ENCODE peak calls at places on chromosomes 1 and 21, in five cellular contexts. J, L, I, X and O are unnamed samples.

GRCh38 chr1:221829327-221830011 is 87.6 kb upstream of the DUSP10 start:
- DNase-seq in J (peak; percentile 93), I (peak; percentile 97), X (peak; percentile 79), L (no peak), O (peak; percentile 78)

GRCh38 chr1:85278853-85279314 is 2.5 kb upstream of the BCL10 start:
- DNase-seq in J (peak; percentile 93), I (peak; percentile 95), L (no peak), X (peak; percentile 62), O (peak; percentile 92)

GRCh38 chr1:19009882-19010321 is 53.4 kb upstream of the IFFO2 start:
- DNase-seq in I (peak; percentile 88), X (peak; percentile 69), L (peak; percentile 91), J (peak; percentile 37), O (peak; percentile 72)

GRCh38 chr1:151799179-151800022 is 5.8 kb downstream of the LINGO4 start:
- DNase-seq in X (no peak), L (no peak), I (no peak), J (no peak), O (no peak)

GRCh38 chr1:185996211-185996610 is 262.0 kb downstream of the HMCN1 start:
- DNase-seq in J (peak; percentile 47), L (no peak), I (peak; percentile 92), X (peak; percentile 36), O (no peak)

GRCh38 chr21:31354604-31355443 is 10.8 kb upstream of the TIAM1 start:
- DNase-seq in J (no peak), I (peak; percentile 95), X (peak; percentile 93), L (no peak), O (peak; percentile 29)

GRCh38 chr1:218743861-218744505 is 398.8 kb downstream of the TGFB2 start:
- DNase-seq in J (no peak), L (no peak), X (no peak), I (no peak), O (no peak)

GRCh38 chr1:12128120-12128519 is 38.7 kb upstream of the TNFRSF1B start:
- DNase-seq in I (no peak), L (no peak), J (no peak), X (no peak), O (no peak)

GRCh38 chr1:107897428-107898339 is 67.3 kb downstream of the VAV3 start:
- DNase-seq in I (no peak), L (no peak), J (peak; percentile 20), X (no peak), O (no peak)

GRCh38 chr1:116820362-116820761 is 66.1 kb downstream of the CD2 start:
- DNase-seq in X (peak; percentile 99), L (no peak), J (no peak), I (peak; percentile 97), O (no peak)

GRCh38 chr1:200053639-200054038 is 26.1 kb downstream of the NR5A2 start:
- DNase-seq in X (no peak), I (no peak), J (no peak), L (no peak), O (no peak)

GRCh38 chr1:211642870-211643269 is 32.6 kb downstream of the NEK2 start:
- DNase-seq in L (no peak), J (no peak), X (no peak), I (no peak), O (no peak)

GRCh38 chr21:42556476-42556875 is 42.8 kb downstream of the SLC37A1 start:
- DNase-seq in I (no peak), L (no peak), J (no peak), X (no peak), O (no peak)

GRCh38 chr1:214698589-214698988 is 95.6 kb downstream of the CENPF start:
- DNase-seq in I (no peak), X (no peak), L (no peak), J (no peak), O (no peak)

GRCh38 chr1:8021676-8022266 is 4.3 kb downstream of the ERRFI1 start:
- DNase-seq in I (peak; percentile 35), L (no peak), J (no peak), X (no peak), O (no peak)

GRCh38 chr1:87766737-87767136 is 438.1 kb downstream of the LMO4 start:
- DNase-seq in J (no peak), L (no peak), X (no peak), I (peak; percentile 68), O (no peak)

GRCh38 chr1:223759273-223759672 is 46.9 kb downstream of the CAPN2 start:
- DNase-seq in J (no peak), I (no peak), L (no peak), X (no peak), O (no peak)

GRCh38 chr1:99445486-99445885 is 181.2 kb downstream of the PLPPR4 start:
- DNase-seq in I (peak; percentile 60), J (peak; percentile 79), X (no peak), L (no peak), O (peak; percentile 47)

GRCh38 chr21:37463083-37463780 is 96.7 kb downstream of the DYRK1A start:
- DNase-seq in X (peak; percentile 44), I (peak; percentile 70), J (peak; percentile 71), L (peak; percentile 32), O (peak; percentile 21)

GRCh38 chr1:157574836-157575235 is 22.5 kb upstream of the FCRL5 start:
- DNase-seq in I (no peak), X (no peak), J (no peak), L (no peak), O (no peak)

GRCh38 chr1:67607699-67608098 is 77.3 kb upstream of the GADD45A start:
- DNase-seq in I (no peak), J (no peak), X (no peak), L (no peak), O (no peak)

GRCh38 chr21:42862774-42863503 is 16.4 kb downstream of the WDR4 start:
- DNase-seq in J (no peak), L (no peak), I (no peak), X (no peak), O (no peak)

GRCh38 chr1:27574871-27575831 is 28.8 kb downstream of the AHDC1 start:
- DNase-seq in I (peak; percentile 86), X (peak; percentile 44), L (no peak), J (peak; percentile 74), O (no peak)
- TF ChIP-seq CTCF in I (no peak), X (peak; percentile 37), L (peak; percentile 50), J (peak; percentile 62), O (peak; percentile 44)

GRCh38 chr1:17213433-17214148 is 8.7 kb downstream of the PADI1 start:
- DNase-seq in X (no peak), L (no peak), J (no peak), I (no peak), O (no peak)
- H3K4me3 ChIP-seq in X (no peak overlapping the region), L (no peak overlapping the region), J (no peak overlapping the region), I (no peak overlapping the region), O (no peak overlapping the region)

GRCh38 chr1:177185209-177185608 is 14.5 kb downstream of the BRINP2 start:
- DNase-seq in I (peak; percentile 41), J (no peak), L (no peak), X (no peak), O (no peak)
- TF ChIP-seq CTCF in I (peak; percentile 67), J (peak; percentile 12), L (no peak), X (peak; percentile 59), O (peak; percentile 46)

GRCh38 chr1:231605389-231606100 is 21.0 kb upstream of the DISC1 start:
- DNase-seq in L (no peak), I (no peak), J (no peak), X (no peak), O (no peak)

GRCh38 chr1:231601775-231602674 is 24.6 kb upstream of the DISC1 start:
- DNase-seq in I (peak; percentile 24), L (no peak), J (peak; percentile 66), X (no peak), O (no peak)

GRCh38 chr1:231602675-231602984 is 24.0 kb upstream of the DISC1 start:
- DNase-seq in I (no peak), X (no peak), J (no peak), L (no peak), O (no peak)

GRCh38 chr1:231603598-231604275 is 22.9 kb upstream of the DISC1 start:
- DNase-seq in L (peak; percentile 69), J (peak; percentile 74), X (peak; percentile 26), I (peak; percentile 71), O (no peak)

GRCh38 chr1:231604276-231604621 is 22.3 kb upstream of the DISC1 start:
- DNase-seq in X (no peak), I (no peak), J (no peak), L (no peak), O (no peak)
- H3K4me3 ChIP-seq in X (no peak overlapping the region), I (no peak overlapping the region), J (no peak overlapping the region), L (no peak overlapping the region), O (no peak overlapping the region)

DNA sequence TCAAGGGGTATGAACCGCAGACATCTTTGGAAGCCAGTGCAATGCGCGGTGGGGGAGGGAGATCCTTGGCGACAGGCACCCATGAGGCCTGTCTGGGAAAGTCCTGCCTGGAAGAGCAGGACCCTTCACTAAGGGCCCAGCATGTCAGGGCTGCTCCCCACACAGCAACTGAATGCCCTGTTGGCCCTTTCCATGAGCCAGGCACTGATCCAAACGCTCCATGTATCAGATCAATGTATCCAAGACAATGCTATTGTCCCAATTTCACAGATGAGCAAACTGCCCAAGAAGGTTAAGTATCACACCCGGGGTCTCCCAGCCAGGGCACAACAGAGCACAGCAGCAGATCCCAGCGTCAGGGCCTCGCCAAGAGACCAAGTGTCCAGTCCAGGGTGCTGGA is 328.1 kb downstream of the NPHP4 start:
- DNase-seq in L (no peak), I (no peak), X (no peak), J (no peak), O (no peak)
- TF ChIP-seq CTCF in L (no peak), I (no peak), X (no peak), J (no peak), O (no peak)

DNA sequence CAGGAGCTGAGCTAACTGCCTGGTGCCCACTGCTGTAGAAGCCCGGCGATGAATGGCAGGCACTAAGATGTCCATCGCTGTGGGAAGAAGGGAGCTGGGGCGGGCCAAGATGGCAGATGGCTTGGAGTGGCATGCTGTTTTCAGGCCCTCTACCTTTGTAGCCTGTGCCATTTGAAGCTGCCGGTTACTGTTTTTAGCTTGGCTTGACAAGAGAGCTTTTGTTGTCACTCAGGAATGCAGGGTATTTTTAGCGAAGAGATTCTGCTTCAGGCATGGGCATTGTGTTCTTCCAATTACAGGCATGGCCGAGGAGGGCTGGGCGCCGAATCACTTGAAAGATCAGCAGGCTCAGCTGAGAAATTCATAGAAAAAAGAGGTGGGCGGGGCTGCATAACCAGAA is 348.7 kb downstream of the RPS6KC1 start:
- DNase-seq in I (no peak), X (no peak), L (peak; percentile 76), J (no peak), O (no peak)
- H3K4me3 ChIP-seq in I (no peak overlapping the region), X (no peak overlapping the region), L (no peak overlapping the region), J (no peak overlapping the region), O (no peak overlapping the region)

DNA sequence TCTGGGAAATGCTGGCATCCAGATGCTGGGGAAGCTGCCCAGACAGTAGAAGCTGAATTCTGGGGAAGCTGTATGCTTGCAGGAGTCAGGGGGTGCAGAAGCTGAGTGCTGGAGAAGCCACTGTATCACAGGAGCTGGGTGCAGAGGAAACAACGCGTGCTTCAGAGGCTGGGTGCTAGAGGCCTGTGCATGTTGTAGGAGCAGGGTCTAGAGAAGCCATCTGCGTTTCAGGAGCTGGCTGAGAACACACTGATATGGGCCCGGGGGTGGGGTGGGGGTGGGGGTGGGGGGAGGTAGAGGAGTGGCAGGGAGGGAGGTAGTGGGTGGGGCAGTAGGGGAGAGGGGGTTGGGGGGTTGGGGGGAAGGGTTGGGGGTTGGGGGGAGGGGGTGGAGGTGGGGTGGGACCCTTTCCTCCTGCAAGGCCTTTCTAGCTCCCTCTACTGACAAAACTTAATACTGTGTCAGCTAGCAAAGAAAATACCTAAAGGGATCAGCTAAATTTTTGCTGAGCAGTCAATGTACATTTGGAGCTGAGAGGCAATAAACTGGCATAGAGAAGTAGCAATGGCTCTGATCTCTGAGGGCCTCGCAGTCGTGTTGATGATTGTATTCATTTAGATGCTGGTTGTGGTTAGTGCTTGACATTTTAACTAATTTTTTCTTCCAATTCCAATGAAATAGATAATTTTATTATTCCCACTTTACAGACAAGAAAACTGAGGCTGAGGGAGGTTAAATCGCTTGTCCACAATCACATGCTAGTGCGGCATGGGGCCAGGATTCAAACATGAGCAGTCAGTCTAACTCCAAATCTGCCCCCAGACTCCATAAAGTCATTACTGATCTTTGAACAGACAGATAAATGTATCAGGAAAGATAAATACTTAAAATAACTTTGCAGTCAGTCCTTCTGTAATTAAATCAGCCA is 356.9 kb downstream of the DISC1 start:
- DNase-seq in J (no peak), X (no peak), I (no peak), L (no peak), O (no peak)
- TF ChIP-seq CTCF in J (peak; percentile 12), X (no peak), I (no peak), L (no peak), O (no peak)